ENCODE peak calls at places on chromosome 2, in four cellular contexts. V is mucosa of descending colon, F is HepG2, X is HFFc6. D is an unnamed sample.

GRCh38 chr2:62660582-62661262 is 44.8 kb upstream of the EHBP1 start:
- DNase-seq in F (no peak), X (peak), V (no peak), D (no peak)

GRCh38 chr2:80256396-80257167 is 48.0 kb downstream of the LRRTM1 start:
- DNase-seq in X (peak), V (no peak), F (peak), D (peak)

GRCh38 chr2:239211391-239212094 is 189.3 kb downstream of the HDAC4 start:
- DNase-seq in V (no peak), X (no peak), F (no peak), D (no peak)

GRCh38 chr2:19762142-19762541 is 139.6 kb downstream of the TTC32 start:
- DNase-seq in F (no peak), X (no peak), V (no peak), D (no peak)

GRCh38 chr2:37566517-37566961 is 104.9 kb downstream of the CDC42EP3 start:
- DNase-seq in F (no peak), X (peak), V (no peak), D (no peak)

GRCh38 chr2:177673602-177674595 is 281.3 kb downstream of the AGPS start:
- DNase-seq in X (no peak), F (peak), V (no peak), D (no peak)

GRCh38 chr2:81976998-81977397 is 1672.4 kb upstream of the LRRTM1 start:
- DNase-seq in V (no peak), X (no peak), F (no peak), D (no peak)

GRCh38 chr2:54899576-54900200 is 150.6 kb downstream of the RTN4 start:
- DNase-seq in V (peak), X (peak), F (peak), D (peak)

GRCh38 chr2:168661404-168661869 is 141.0 kb upstream of the NOSTRIN start:
- DNase-seq in V (no peak), F (no peak), X (no peak), D (no peak)

GRCh38 chr2:121080013-121080772 is 204.8 kb downstream of the TFCP2L1 start:
- DNase-seq in X (peak), F (peak), V (peak), D (peak)

GRCh38 chr2:70932631-70933230 is 3.0 kb upstream of the ATP6V1B1 start:
- DNase-seq in V (no peak), F (no peak), X (no peak), D (no peak)

GRCh38 chr2:8976419-8976818 is 27.1 kb downstream of the MBOAT2 start:
- DNase-seq in X (no peak), V (no peak), F (no peak), D (no peak)

GRCh38 chr2:64905338-64906024 is 83.7 kb upstream of the SLC1A4 start:
- DNase-seq in X (no peak), V (peak), F (no peak), D (no peak)

GRCh38 chr2:240577281-240578109 is 9.0 kb upstream of the CAPN10 start:
- DNase-seq in X (no peak), V (no peak), F (no peak), D (no peak)

GRCh38 chr2:65142515-65142914 is 12.6 kb upstream of the RAB1A start:
- DNase-seq in F (no peak), V (peak), X (no peak), D (no peak)

GRCh38 chr2:216665717-216666116 is 29.6 kb downstream of the IGFBP5 start:
- DNase-seq in X (no peak), F (peak), V (no peak), D (no peak)

GRCh38 chr2:16537347-16537746 is 128.3 kb downstream of the CYRIA start:
- DNase-seq in F (no peak), V (no peak), X (no peak), D (no peak)

GRCh38 chr2:56519806-56520205 is 336.0 kb downstream of the CCDC85A start:
- DNase-seq in F (no peak), V (no peak), X (no peak), D (no peak)

GRCh38 chr2:240895656-240896388 is at the start of gene MAB21L4:
- DNase-seq in X (no peak), V (no peak), F (peak), D (no peak)

GRCh38 chr2:133135035-133135654 is 433.1 kb downstream of the NCKAP5 start:
- DNase-seq in F (no peak), X (no peak), V (no peak), D (no peak)

GRCh38 chr2:140650825-140651224 is 1480.0 kb downstream of the LRP1B start:
- DNase-seq in V (no peak), X (no peak), F (no peak), D (no peak)

GRCh38 chr2:201831469-201831868 is 25.1 kb downstream of the CDK15 start:
- DNase-seq in X (peak), F (no peak), V (no peak), D (no peak)

GRCh38 chr2:134167015-134167414 is 86.9 kb upstream of the MGAT5 start:
- DNase-seq in V (no peak), F (no peak), X (peak), D (no peak)

GRCh38 chr2:156319811-156320490 is 12.6 kb downstream of the NR4A2 start:
- DNase-seq in F (no peak), V (peak), X (no peak), D (no peak)

GRCh38 chr2:173750332-173750731 is 214.8 kb downstream of the SP3 start:
- DNase-seq in F (no peak), X (no peak), V (no peak), D (no peak)

GRCh38 chr2:58221909-58222308 is 19.2 kb downstream of the FANCL start:
- DNase-seq in V (no peak), F (no peak), X (no peak), D (no peak)

GRCh38 chr2:43714164-43714563 is 37.9 kb upstream of the C1GALT1C1L start:
- DNase-seq in F (no peak), V (no peak), X (peak), D (no peak)

D was measured in HFF-Myc.